ENCODE peak calls at places on chromosomes 12 and 14, in eight cellular contexts. E is COR-L47; X is fibroblast of the aortic adventitia; P is AG04450; D is colonic mucosa; K is activated CD4-positive, alpha-beta T cell treated with anti-CD3 and anti-CD28 coated beads, Interleukin-2, amount 50 U/mL, for 48 hours; F is HT1080; I is small intestine. O is an unnamed sample.

GRCh38 chr14:91367173-91368171 is 50.1 kb downstream of the CCDC88C start:
- DNase-seq in K (peak; percentile 49), E (no peak), I (no peak), F (peak; percentile 94), P (no peak), X (no peak), D (no peak), O (peak; percentile 94)

GRCh38 chr12:10220398-10221077 is 7.9 kb downstream of the GABARAPL1 start:
- DNase-seq in K (no peak), X (peak; percentile 88), E (no peak), I (no peak), D (peak; percentile 26), P (no peak), F (no peak), O (no peak)

GRCh38 chr12:48185181-48185919 is 1.9 kb downstream of the CCDC184 start:
- DNase-seq in I (no peak), X (no peak), P (no peak), D (no peak), E (no peak), F (no peak), K (no peak), O (no peak)

GRCh38 chr12:12716845-12717585 is at the start of gene CDKN1B:
- DNase-seq in K (peak; percentile 80), P (peak; percentile 88), F (peak; percentile 96), E (peak; percentile 84), I (peak; percentile 92), D (peak; percentile 94), X (peak; percentile 95), O (peak; percentile 93)

GRCh38 chr12:62021808-62022207 is 238.4 kb upstream of the USP15 start:
- DNase-seq in X (no peak), K (no peak), I (no peak), E (no peak), P (no peak), D (no peak), F (no peak), O (no peak)

GRCh38 chr12:65280306-65280705 is 1.8 kb downstream of the MSRB3 start:
- DNase-seq in E (no peak), P (no peak), F (no peak), K (no peak), I (no peak), D (no peak), X (peak; percentile 46), O (no peak)

GRCh38 chr12:13835657-13836056 is 145.7 kb downstream of the GRIN2B start:
- DNase-seq in I (no peak), E (no peak), F (no peak), X (no peak), D (no peak), K (no peak), P (no peak), O (no peak)

GRCh38 chr14:76997257-76997970 is 31.1 kb downstream of the IRF2BPL start:
- DNase-seq in P (no peak), E (no peak), I (no peak), D (no peak), F (no peak), K (no peak), X (peak; percentile 37), O (no peak)

GRCh38 chr12:131672941-131673330 is 38.0 kb upstream of the SFSWAP start:
- DNase-seq in F (no peak), P (no peak), K (no peak), D (no peak), X (no peak), E (no peak), I (no peak), O (no peak)

GRCh38 chr12:52874573-52875435 is 26.0 kb upstream of the KRT78 start:
- DNase-seq in D (no peak), X (no peak), P (no peak), K (no peak), I (no peak), E (no peak), F (no peak), O (no peak)

GRCh38 chr14:20712900-20713299 is 24.3 kb downstream of the ANG start:
- DNase-seq in E (no peak), I (no peak), F (no peak), X (no peak), P (no peak), D (no peak), K (no peak), O (no peak)

GRCh38 chr14:64095620-64096019 is 198.6 kb downstream of the ESR2 start:
- DNase-seq in K (peak; percentile 13), X (peak; percentile 53), P (no peak), D (no peak), I (no peak), E (no peak), F (no peak), O (no peak)

GRCh38 chr14:36066636-36067035 is 109.9 kb downstream of the PTCSC3 start:
- DNase-seq in E (no peak), X (no peak), P (no peak), F (no peak), K (no peak), I (no peak), D (no peak), O (no peak)

GRCh38 chr12:31655208-31655607 is 4.3 kb upstream of the ETFBKMT start:
- DNase-seq in F (no peak), P (no peak), X (no peak), E (no peak), D (no peak), I (no peak), K (no peak), O (no peak)

GRCh38 chr12:130286041-130286440 is 51.6 kb upstream of the PIWIL1 start:
- DNase-seq in D (no peak), P (no peak), E (no peak), X (no peak), I (no peak), K (no peak), F (peak; percentile 38), O (no peak)

GRCh38 chr14:91654836-91655235 is 77.0 kb downstream of the CATSPERB start:
- DNase-seq in F (no peak), K (no peak), X (no peak), E (no peak), D (no peak), P (no peak), I (no peak), O (no peak)

GRCh38 chr14:49621114-49621881 is 699 bp downstream of the MGAT2 start:
- DNase-seq in K (peak; percentile 59), I (no peak), E (peak; percentile 41), D (peak; percentile 67), F (no peak), X (peak; percentile 42), P (no peak), O (peak; percentile 65)

O was measured in RPMI8226.